ENCODE peak calls at places on chromosomes 3 and 15, in seven cellular contexts. M is GM20000; D is smooth muscle cell of the brain vasculature; I is NCI-H510A; K is epithelial cell of esophagus; H is naive thymus-derived CD8-positive, alpha-beta T cell; Q is stimulated activated naive B cell treated with anti-CD40 and anti-IgM and Interleukin-4, amounts not matched to agents 10 μg/mL and 1 μg/mL and 100 μg/mL, for 72 hours. J is an unnamed sample.
A peak's percentile ranks its signal among the peaks of the same experiment; 100 is the strongest.

GRCh38 chr15:25767356-25768151 is 95.6 kb downstream of the ATP10A start:
- DNase-seq in Q (no peak), H (no peak), M (no peak), K (no peak), D (no peak), I (no peak), J (no peak)

GRCh38 chr15:78072080-78072892 is 5.2 kb downstream of the TBC1D2B start:
- DNase-seq in D (no peak), K (peak; percentile 45), H (no peak), I (no peak), Q (no peak), M (no peak), J (no peak)

GRCh38 chr15:90665288-90666134 is 51.6 kb upstream of the BLM start:
- DNase-seq in H (peak; percentile 36), K (peak; percentile 63), Q (peak; percentile 83), D (no peak), M (peak; percentile 81), I (peak; percentile 40), J (peak; percentile 56)

GRCh38 chr3:141308588-141309218 is 59.6 kb upstream of the ZBTB38 start:
- DNase-seq in H (no peak), D (no peak), K (peak; percentile 81), I (peak; percentile 63), Q (no peak), M (no peak), J (peak; percentile 70)

GRCh38 chr3:155391104-155391503 is 97.6 kb upstream of the STRIT1 start:
- DNase-seq in D (no peak), M (no peak), I (no peak), K (no peak), Q (no peak), H (no peak), J (no peak)

GRCh38 chr3:56025316-56025715 is 443.0 kb downstream of the ERC2 start:
- DNase-seq in D (no peak), Q (no peak), M (no peak), K (peak; percentile 5), I (no peak), H (no peak), J (no peak)

GRCh38 chr3:173699353-173699752 is 301.8 kb downstream of the NLGN1 start:
- DNase-seq in I (no peak), D (no peak), H (no peak), K (no peak), Q (no peak), M (no peak), J (no peak)

GRCh38 chr3:98022978-98023820 is 11.9 kb downstream of the GABRR3 start:
- DNase-seq in M (peak; percentile 45), H (peak; percentile 90), I (peak; percentile 12), K (peak; percentile 80), Q (peak; percentile 64), D (peak; percentile 67), J (peak; percentile 73)

GRCh38 chr3:156582784-156583183 is 27.9 kb upstream of the SSR3 start:
- DNase-seq in D (no peak), H (no peak), I (no peak), K (no peak), M (no peak), Q (no peak), J (no peak)

GRCh38 chr3:152296990-152297389 is 28.3 kb downstream of the MBNL1 start:
- DNase-seq in M (no peak), Q (no peak), K (no peak), I (no peak), D (no peak), H (no peak), J (no peak)

J was measured in HEK293T.